ENCODE peak calls at places on chromosome 12, in four cellular contexts. Z is GM12878, V is HCT116, M is H1. X is an unnamed sample. For H3K4me1, the result is how much of the 10 kb centered on the place peaks cover.

GRCh38 chr12:80707830-80708534 is 548 bp downstream of the MYF6 start:
- DNase-seq in Z (no peak), V (no peak), M (no peak), X (no peak)

GRCh38 chr12:120356567-120357030 is 12.4 kb downstream of the MSI1 start:
- DNase-seq in Z (peak), V (peak), M (peak), X (peak)

GRCh38 chr12:52947738-52948423 is 1.0 kb upstream of the KRT18 start:
- DNase-seq in Z (no peak), V (no peak), M (no peak), X (no peak)

GRCh38 chr12:70664463-70664862 is 27.2 kb upstream of the PTPRB start:
- DNase-seq in Z (no peak), V (no peak), M (no peak), X (no peak)

GRCh38 chr12:42129595-42130204 is 15.0 kb downstream of the GXYLT1 start:
- DNase-seq in Z (no peak), V (peak), M (no peak), X (peak)

GRCh38 chr12:67088401-67089118 is 180.6 kb upstream of the CAND1 start:
- DNase-seq in Z (no peak), V (no peak), M (no peak), X (no peak)

GRCh38 chr12:98725481-98726247 is 80.6 kb downstream of the APAF1 start:
- DNase-seq in Z (no peak), V (peak), M (no peak), X (peak)

GRCh38 chr12:70402597-70402996 is 36.5 kb downstream of the KCNMB4 start:
- DNase-seq in Z (no peak), V (peak), M (no peak), X (no peak)

GRCh38 chr12:116398193-116398592 is 120.7 kb upstream of the MED13L start:
- DNase-seq in Z (no peak), V (no peak), M (no peak), X (no peak)

GRCh38 chr12:53695148-53696138 is 19.6 kb upstream of the ATP5MC2 start:
- DNase-seq in Z (no peak), V (peak), M (no peak), X (no peak)

GRCh38 chr12:131381716-131382430 is 329.0 kb upstream of the SFSWAP start:
- DNase-seq in Z (no peak), V (no peak), M (no peak), X (no peak)

GRCh38 chr12:51943346-51943745 is 8.2 kb upstream of the ACVR1B start:
- DNase-seq in Z (no peak), V (no peak), M (no peak), X (no peak)
- TF ChIP-seq ZNF274 in Z (no peak), V (no peak), M (no peak), X (no peak)

GRCh38 chr12:19530631-19531020 is 91.3 kb downstream of the AEBP2 start:
- DNase-seq in Z (no peak), V (no peak), M (no peak), X (no peak)
- TF ChIP-seq YY1 in Z (no peak), V (no peak), M (no peak), X (no peak)

GRCh38 chr12:50537538-50537919 is 32.7 kb downstream of the DIP2B start:
- DNase-seq in Z (no peak), V (peak), M (no peak), X (no peak)
- H3K4me1 ChIP-seq in Z (under half), V (half or more), M (under half), X (under half)

DNA sequence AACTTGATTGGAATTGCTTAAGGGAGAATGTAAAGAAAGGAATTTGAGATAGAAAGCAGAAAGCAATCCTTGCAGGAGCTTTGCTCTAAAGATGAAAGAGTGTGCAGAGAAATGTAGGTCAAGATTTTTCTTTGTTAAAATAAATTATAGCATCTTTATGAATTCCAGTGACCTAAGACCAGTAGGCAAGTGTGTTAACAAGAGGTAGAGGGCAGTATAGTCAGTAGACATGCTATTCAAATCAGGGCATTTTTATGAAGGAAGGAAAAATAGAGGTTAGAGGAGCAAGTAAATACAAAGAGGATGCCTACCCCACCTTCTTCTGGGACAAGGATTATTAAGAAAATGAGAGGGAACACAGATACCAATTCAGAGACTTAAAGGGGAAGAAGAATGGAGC is 148.5 kb downstream of the PLCZ1 start:
- DNase-seq in Z (no peak), V (no peak), M (no peak), X (no peak)
- TF ChIP-seq ZNF274 in Z (no peak), V (no peak), M (no peak), X (no peak)

DNA sequence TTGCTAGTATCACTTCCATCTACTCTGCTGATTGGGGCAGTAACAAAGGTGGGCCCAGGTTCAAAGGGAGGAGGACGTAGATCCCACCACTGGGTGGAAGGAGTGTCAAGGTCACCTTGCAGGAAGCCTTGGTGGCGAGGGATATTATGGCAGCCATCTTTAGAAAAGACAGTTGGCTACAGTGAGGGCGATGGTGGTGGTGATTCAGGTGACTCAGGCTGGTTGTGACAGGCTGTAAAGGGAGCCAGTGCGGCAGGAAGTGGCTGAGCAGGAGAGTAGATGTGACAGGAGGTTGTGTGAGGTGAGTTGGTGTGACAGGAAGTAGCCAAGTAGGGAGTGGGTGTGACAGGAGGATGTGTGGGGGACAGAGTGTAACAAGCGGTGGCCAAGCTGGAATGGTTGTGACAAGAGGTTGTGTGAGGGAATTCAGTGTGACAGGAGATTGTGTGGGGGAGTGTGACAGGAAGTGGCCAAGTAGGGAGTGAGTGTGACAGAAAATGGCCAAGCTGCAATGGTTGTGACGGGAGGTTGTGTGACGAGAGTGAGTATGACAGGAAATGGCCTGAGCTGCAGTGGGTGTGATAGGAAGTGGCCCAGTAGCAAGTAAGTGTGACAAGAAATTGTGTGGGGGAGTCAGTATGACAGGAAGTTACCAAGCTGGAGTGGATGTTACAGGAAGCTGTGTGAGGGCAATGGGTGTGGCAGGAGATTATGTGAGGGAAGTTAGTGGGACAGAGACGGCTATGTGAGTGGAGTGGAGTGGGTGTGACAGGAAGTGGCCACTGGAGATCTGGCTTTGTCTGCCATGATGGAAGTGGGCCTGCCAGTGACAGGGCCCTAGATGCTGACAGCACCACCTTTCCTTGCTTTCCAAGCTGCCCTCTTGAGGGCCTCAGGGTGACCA is 136.5 kb upstream of the MYL2 start:
- DNase-seq in Z (peak), V (no peak), M (no peak), X (no peak)
- TF ChIP-seq YY1 in Z (peak), V (no peak), M (no peak), X (no peak)

DNA sequence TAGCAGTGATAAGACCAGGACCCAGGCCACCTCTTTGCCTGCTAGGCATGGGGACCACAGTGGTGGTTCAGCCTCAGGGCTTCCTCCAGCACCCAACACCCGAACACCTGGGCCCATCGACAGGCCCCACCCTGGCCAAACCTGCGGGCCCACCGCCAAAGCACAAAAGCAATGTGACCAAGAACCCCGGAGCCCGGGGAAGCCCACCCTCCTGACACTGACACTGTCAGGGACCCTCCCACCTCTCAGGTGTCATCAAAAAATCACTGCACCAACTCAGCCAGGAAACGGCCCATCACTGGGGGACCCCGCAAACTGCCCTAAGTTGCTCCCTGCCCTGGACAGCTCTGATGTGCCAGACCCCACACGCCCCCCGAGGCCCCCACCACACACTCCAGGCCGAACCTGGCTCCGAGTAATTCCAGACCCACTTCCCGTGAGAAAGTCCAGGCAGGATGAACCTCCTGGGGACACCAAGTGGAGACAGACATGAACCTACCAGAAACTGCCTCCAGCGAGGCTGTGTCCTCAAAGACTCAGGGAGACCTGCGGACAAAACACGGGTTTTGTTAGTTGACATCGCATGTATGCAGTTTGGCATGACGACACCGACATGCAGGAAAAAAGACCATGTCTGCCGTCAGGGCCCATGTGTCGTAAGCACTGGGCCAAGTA is 32.2 kb downstream of the NCOR2 start:
- DNase-seq in Z (no peak), V (no peak), M (no peak), X (no peak)
- H3K4me1 ChIP-seq in Z (under half), V (under half), M (under half), X (under half)

DNA sequence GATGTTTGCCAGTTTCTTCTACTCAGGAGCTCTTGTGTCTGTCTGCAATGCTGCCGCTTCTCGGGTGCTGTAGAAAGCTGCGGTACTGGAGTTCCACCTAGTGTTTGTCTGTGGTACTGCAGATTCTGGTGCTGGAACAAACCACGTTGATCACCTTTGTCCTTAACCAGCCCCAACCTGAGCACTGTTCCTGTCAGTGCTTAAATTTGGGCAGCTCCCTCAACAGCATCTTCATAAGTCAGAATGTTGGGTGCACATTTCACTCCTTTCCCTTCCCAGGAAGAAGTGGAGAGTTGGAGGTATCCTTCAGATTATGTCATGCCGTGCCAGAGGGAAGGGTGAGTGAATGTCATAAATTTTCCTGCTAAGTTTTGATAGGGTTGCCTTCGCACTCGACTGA is 48.7 kb upstream of the LALBA start:
- DNase-seq in Z (peak), V (peak), M (peak), X (peak)
- TF ChIP-seq ZNF274 in Z (no peak), V (no peak), M (no peak), X (no peak)

DNA sequence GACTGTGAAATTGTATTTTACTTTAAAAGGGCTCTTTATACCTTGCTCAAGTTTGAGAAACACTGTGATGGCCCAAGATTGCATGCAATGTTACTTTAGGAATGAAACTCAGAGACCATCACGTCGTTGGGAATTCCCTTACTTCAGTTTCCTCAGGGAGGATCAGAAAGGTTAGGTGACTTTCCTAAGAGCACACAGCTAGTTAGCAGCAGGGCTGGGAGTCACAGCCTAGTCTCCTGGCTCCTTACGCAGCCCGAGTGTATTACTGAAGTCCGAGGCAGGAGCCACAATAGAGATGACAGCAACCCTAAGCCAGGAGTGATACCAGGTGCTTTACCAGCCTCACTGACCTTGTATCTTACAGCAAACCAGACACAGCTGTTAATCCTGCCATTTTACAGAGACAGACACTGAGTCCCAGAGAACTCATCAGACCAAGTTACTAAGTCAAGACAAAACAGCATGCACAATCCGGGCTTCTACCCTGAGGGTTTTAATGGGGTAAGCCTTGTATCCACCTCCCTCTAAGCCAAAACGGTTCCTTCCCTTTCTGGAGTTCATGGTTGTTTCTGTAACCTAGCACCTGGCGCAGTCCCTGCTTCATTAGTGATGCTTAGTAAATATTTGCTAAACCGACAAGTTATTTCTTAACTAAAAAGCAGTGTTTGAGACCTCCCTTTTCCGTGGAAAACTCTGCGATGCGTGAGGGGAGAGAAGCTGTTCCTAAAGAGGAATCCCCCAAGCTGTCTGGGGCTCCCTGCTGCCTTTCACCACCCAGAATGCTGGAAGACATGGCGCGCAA is 66.9 kb downstream of the RBM19 start:
- DNase-seq in Z (no peak), V (no peak), M (no peak), X (no peak)
- TF ChIP-seq YY1 in Z (no peak), V (no peak), M (no peak), X (no peak)

X was measured in NT2/D1.